ENCODE peak calls at places on chromosomes 1 and 21, in seven cellular contexts. W is hepatocyte, L is colonic mucosa, C is NT2/D1, R is H1, O is foreskin fibroblast, K is cardiac fibroblast. M is an unnamed sample.

GRCh38 chr1:180269848-180270766 is 40.0 kb downstream of the LHX4 start:
- DNase-seq in W (peak), L (peak), C (no peak), R (no peak), O (no peak), K (no peak), M (no peak)

GRCh38 chr1:228807904-228808487 is 72.7 kb downstream of the RHOU start:
- DNase-seq in W (no peak), L (no peak), C (no peak), R (no peak), O (no peak), K (no peak), M (no peak)

GRCh38 chr1:15455522-15455921 is 1.0 kb upstream of the CELA2A start:
- DNase-seq in W (no peak), L (no peak), C (no peak), R (no peak), O (peak), K (peak), M (no peak)

GRCh38 chr1:180249725-180250498 is 19.8 kb downstream of the LHX4 start:
- DNase-seq in W (no peak), L (no peak), C (no peak), R (no peak), O (no peak), K (no peak), M (peak)

GRCh38 chr1:54588377-54588776 is 34.9 kb downstream of the FAM151A start:
- DNase-seq in W (no peak), L (no peak), C (no peak), R (no peak), O (no peak), K (no peak), M (peak)

GRCh38 chr21:24896735-24897124 is 710.6 kb downstream of the MRPL39 start:
- DNase-seq in W (no peak), L (no peak), C (no peak), R (no peak), O (no peak), K (no peak), M (no peak)

GRCh38 chr21:32131960-32132359 is 146.9 kb downstream of the MIS18A start:
- DNase-seq in W (peak), L (no peak), C (no peak), R (no peak), O (no peak), K (peak), M (no peak)

GRCh38 chr1:45982359-45982758 is 150.1 kb downstream of the PIK3R3 start:
- DNase-seq in W (no peak), L (no peak), C (no peak), R (no peak), O (no peak), K (no peak), M (no peak)

GRCh38 chr1:225926551-225927113 is 2.6 kb upstream of the PYCR2 start:
- DNase-seq in W (no peak), L (no peak), C (no peak), R (no peak), O (no peak), K (no peak), M (no peak)

GRCh38 chr1:232853994-232854532 is 48.8 kb downstream of the MAP10 start:
- DNase-seq in W (no peak), L (no peak), C (no peak), R (no peak), O (peak), K (peak), M (no peak)

GRCh38 chr1:31027693-31028526 is 37.6 kb downstream of the PUM1 start:
- DNase-seq in W (no peak), L (no peak), C (no peak), R (no peak), O (no peak), K (peak), M (no peak)

GRCh38 chr1:36248250-36248894 is 24.1 kb downstream of the THRAP3 start:
- DNase-seq in W (peak), L (peak), C (no peak), R (no peak), O (peak), K (peak), M (no peak)

GRCh38 chr1:161885759-161886158 is 119.6 kb downstream of the ATF6 start:
- DNase-seq in W (no peak), L (no peak), C (no peak), R (no peak), O (no peak), K (no peak), M (no peak)

GRCh38 chr1:223474804-223475203 is 81.6 kb downstream of the CCDC185 start:
- DNase-seq in W (no peak), L (no peak), C (no peak), R (no peak), O (no peak), K (no peak), M (no peak)

GRCh38 chr1:235160395-235160964 is 570 bp downstream of the RBM34 start:
- DNase-seq in W (no peak), L (no peak), C (peak), R (no peak), O (peak), K (peak), M (peak)

GRCh38 chr1:6802454-6802853 is 17.2 kb downstream of the CAMTA1 start:
- DNase-seq in W (no peak), L (no peak), C (no peak), R (no peak), O (no peak), K (no peak), M (no peak)
- H3K4me3 ChIP-seq in W (no peak), L (no peak), C (no peak), R (no peak), O (no peak), K (no peak), M (no peak)

GRCh38 chr1:204763773-204764427 is 78.4 kb upstream of the LRRN2 start:
- DNase-seq in W (peak), L (peak), C (peak), R (peak), O (peak), K (peak), M (peak)
- H3K4me3 ChIP-seq in W (no peak), L (no peak), C (no peak), R (no peak), O (no peak), K (no peak), M (peak)

GRCh38 chr1:202709276-202710041 is 795 bp downstream of the SYT2 start:
- DNase-seq in W (peak), L (no peak), C (no peak), R (no peak), O (no peak), K (no peak), M (no peak)
- H3K4me3 ChIP-seq in W (peak), L (no peak), C (peak), R (peak), O (no peak), K (peak), M (no peak)

GRCh38 chr1:241779897-241780296 is 68.1 kb upstream of the EXO1 start:
- DNase-seq in W (no peak), L (no peak), C (no peak), R (no peak), O (no peak), K (no peak), M (no peak)
- H3K4me3 ChIP-seq in W (no peak), L (no peak), C (no peak), R (no peak), O (no peak), K (no peak), M (no peak)

DNA sequence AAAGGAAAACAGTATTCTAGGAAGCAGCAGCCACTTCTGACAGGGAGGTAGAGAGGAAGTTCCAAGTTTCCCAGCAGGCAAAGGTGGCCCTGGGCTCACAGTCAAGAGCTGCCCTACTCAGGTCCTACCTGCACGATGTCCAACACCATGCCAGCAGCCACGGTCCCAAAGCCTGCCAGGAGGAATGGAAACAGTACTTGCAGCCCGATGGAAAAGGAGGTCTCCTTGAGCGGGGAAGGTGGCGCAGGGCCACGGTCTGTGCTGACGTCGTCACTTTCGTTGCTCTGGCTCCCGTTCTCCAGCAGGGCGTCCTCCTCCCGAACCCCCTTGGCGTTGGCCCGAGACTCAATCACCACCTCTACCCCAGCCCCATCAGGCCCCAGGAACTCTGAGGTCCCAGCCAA is 3.1 kb downstream of the SLC41A1 start:
- DNase-seq in W (no peak), L (no peak), C (no peak), R (no peak), O (no peak), K (no peak), M (no peak)
- H3K4me3 ChIP-seq in W (no peak), L (no peak), C (no peak), R (no peak), O (no peak), K (no peak), M (no peak)

DNA sequence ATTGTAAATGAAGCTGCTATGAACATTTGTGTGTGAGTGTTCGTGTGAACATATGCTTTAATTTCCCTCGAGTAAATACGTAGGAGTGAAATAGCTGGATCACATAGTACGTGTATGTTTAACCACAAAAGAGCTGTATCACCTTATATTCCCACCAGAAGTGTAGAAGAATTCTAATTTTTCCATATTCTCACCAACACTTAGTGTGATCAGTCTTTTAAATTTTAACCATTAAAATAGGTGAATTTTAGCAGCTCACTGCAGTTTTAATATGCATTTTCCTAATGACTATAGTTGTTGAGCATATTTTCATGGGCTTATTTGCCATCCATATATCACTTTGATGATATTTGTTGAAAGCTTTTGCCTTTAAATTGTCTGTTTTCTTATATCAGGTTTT is 741.2 kb downstream of the PTPRU start:
- DNase-seq in W (no peak), L (no peak), C (no peak), R (no peak), O (no peak), K (no peak), M (no peak)
- H3K4me3 ChIP-seq in W (no peak), L (no peak), C (no peak), R (no peak), O (no peak), K (no peak), M (no peak)

DNA sequence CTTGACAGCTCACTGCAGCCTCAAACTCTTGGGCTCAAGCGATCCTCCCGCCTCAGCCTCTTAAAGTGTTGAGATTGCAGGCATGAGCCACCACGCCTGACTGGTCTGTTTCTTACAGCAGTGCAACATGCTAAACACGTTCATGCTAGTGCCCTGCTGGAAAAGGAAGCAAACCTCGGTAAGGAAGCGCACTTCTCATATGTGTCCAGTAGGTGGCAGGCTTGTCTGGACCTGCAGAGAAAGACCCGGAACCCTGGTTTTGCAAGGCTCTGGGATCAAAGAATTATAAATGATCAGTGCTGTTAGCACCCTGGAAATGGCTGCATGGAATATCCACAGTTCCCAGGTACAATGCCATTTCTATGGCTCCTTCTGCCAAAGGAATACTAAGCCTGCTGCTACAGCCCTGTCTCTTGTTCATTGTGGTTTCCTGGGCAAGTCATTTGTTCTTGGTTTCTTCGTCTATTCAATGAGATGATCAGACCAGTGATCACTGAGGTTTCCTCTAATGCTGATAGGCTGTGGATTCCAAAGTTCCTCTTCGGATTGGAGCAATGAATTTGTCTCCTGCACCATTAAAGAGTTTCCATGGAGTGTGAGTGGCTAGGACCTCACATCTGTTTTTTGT is 15.9 kb downstream of the RNU5D-1 start:
- DNase-seq in W (peak), L (peak), C (peak), R (no peak), O (peak), K (peak), M (peak)
- H3K4me3 ChIP-seq in W (no peak), L (no peak), C (no peak), R (no peak), O (no peak), K (no peak), M (peak)